ENCODE peak calls at places on chromosomes 2 and 18, in six cellular contexts. One of them, this sample, is unnamed.

GRCh38 chr2:212607080-212607479 is 68.5 kb upstream of the ERBB4 start:
- DNase-seq in midbrain: no peak
- DNase-seq in OCI-LY7: no peak
- DNase-seq in stimulated activated naive CD8-positive, alpha-beta T cell treated with anti-CD3 and anti-CD28 coated beads, Interleukin-15, Interleukin-2, amounts not matched to agents 100 U/mL and 50 U/mL, for 24 hours: no peak
- DNase-seq in globus pallidus: no peak
- DNase-seq in foreskin fibroblast: no peak
- DNase-seq in this sample: no peak

GRCh38 chr18:475202-475624 is 25.3 kb downstream of the COLEC12 start:
- DNase-seq in midbrain: no peak
- DNase-seq in OCI-LY7: no peak
- DNase-seq in stimulated activated naive CD8-positive, alpha-beta T cell treated with anti-CD3 and anti-CD28 coated beads, Interleukin-15, Interleukin-2, amounts not matched to agents 100 U/mL and 50 U/mL, for 24 hours: no peak
- DNase-seq in globus pallidus: no peak
- DNase-seq in foreskin fibroblast: peak
- DNase-seq in this sample: no peak

GRCh38 chr2:147511491-147511948 is 333.3 kb upstream of the ACVR2A start:
- DNase-seq in midbrain: no peak
- DNase-seq in OCI-LY7: no peak
- DNase-seq in stimulated activated naive CD8-positive, alpha-beta T cell treated with anti-CD3 and anti-CD28 coated beads, Interleukin-15, Interleukin-2, amounts not matched to agents 100 U/mL and 50 U/mL, for 24 hours: no peak
- DNase-seq in globus pallidus: peak
- DNase-seq in foreskin fibroblast: no peak
- DNase-seq in this sample: peak

GRCh38 chr2:126761981-126762878 is 106.3 kb downstream of the GYPC start:
- DNase-seq in midbrain: no peak
- DNase-seq in OCI-LY7: no peak
- DNase-seq in stimulated activated naive CD8-positive, alpha-beta T cell treated with anti-CD3 and anti-CD28 coated beads, Interleukin-15, Interleukin-2, amounts not matched to agents 100 U/mL and 50 U/mL, for 24 hours: peak
- DNase-seq in globus pallidus: no peak
- DNase-seq in foreskin fibroblast: no peak
- DNase-seq in this sample: no peak

GRCh38 chr18:28045880-28046279 is 131.1 kb downstream of the CDH2 start:
- DNase-seq in midbrain: no peak
- DNase-seq in OCI-LY7: no peak
- DNase-seq in stimulated activated naive CD8-positive, alpha-beta T cell treated with anti-CD3 and anti-CD28 coated beads, Interleukin-15, Interleukin-2, amounts not matched to agents 100 U/mL and 50 U/mL, for 24 hours: no peak
- DNase-seq in globus pallidus: no peak
- DNase-seq in foreskin fibroblast: no peak
- DNase-seq in this sample: no peak

GRCh38 chr2:102141011-102141914 is 1.3 kb upstream of the IL1R1 start:
- DNase-seq in midbrain: no peak
- DNase-seq in OCI-LY7: no peak
- DNase-seq in stimulated activated naive CD8-positive, alpha-beta T cell treated with anti-CD3 and anti-CD28 coated beads, Interleukin-15, Interleukin-2, amounts not matched to agents 100 U/mL and 50 U/mL, for 24 hours: no peak
- DNase-seq in globus pallidus: no peak
- DNase-seq in foreskin fibroblast: peak
- DNase-seq in this sample: peak

GRCh38 chr2:8002765-8003393 is 679.0 kb upstream of the ID2 start:
- DNase-seq in midbrain: no peak
- DNase-seq in OCI-LY7: no peak
- DNase-seq in stimulated activated naive CD8-positive, alpha-beta T cell treated with anti-CD3 and anti-CD28 coated beads, Interleukin-15, Interleukin-2, amounts not matched to agents 100 U/mL and 50 U/mL, for 24 hours: no peak
- DNase-seq in globus pallidus: no peak
- DNase-seq in foreskin fibroblast: no peak
- DNase-seq in this sample: no peak

GRCh38 chr18:49563130-49563540 is 1.3 kb downstream of the LIPG start:
- DNase-seq in midbrain: no peak
- DNase-seq in OCI-LY7: no peak
- DNase-seq in stimulated activated naive CD8-positive, alpha-beta T cell treated with anti-CD3 and anti-CD28 coated beads, Interleukin-15, Interleukin-2, amounts not matched to agents 100 U/mL and 50 U/mL, for 24 hours: no peak
- DNase-seq in globus pallidus: no peak
- DNase-seq in foreskin fibroblast: no peak
- DNase-seq in this sample: no peak

GRCh38 chr2:46032996-46033395 is 264.2 kb upstream of the EPAS1 start:
- DNase-seq in midbrain: no peak
- DNase-seq in OCI-LY7: no peak
- DNase-seq in stimulated activated naive CD8-positive, alpha-beta T cell treated with anti-CD3 and anti-CD28 coated beads, Interleukin-15, Interleukin-2, amounts not matched to agents 100 U/mL and 50 U/mL, for 24 hours: peak
- DNase-seq in globus pallidus: no peak
- DNase-seq in foreskin fibroblast: no peak
- DNase-seq in this sample: no peak

GRCh38 chr18:11834772-11835171 is 16.4 kb upstream of the CHMP1B start:
- DNase-seq in midbrain: no peak
- DNase-seq in OCI-LY7: no peak
- DNase-seq in stimulated activated naive CD8-positive, alpha-beta T cell treated with anti-CD3 and anti-CD28 coated beads, Interleukin-15, Interleukin-2, amounts not matched to agents 100 U/mL and 50 U/mL, for 24 hours: no peak
- DNase-seq in globus pallidus: no peak
- DNase-seq in foreskin fibroblast: no peak
- DNase-seq in this sample: no peak

GRCh38 chr18:34431012-34431411 is 206.3 kb upstream of the NOL4 start:
- DNase-seq in midbrain: no peak
- DNase-seq in OCI-LY7: no peak
- DNase-seq in stimulated activated naive CD8-positive, alpha-beta T cell treated with anti-CD3 and anti-CD28 coated beads, Interleukin-15, Interleukin-2, amounts not matched to agents 100 U/mL and 50 U/mL, for 24 hours: no peak
- DNase-seq in globus pallidus: no peak
- DNase-seq in foreskin fibroblast: no peak
- DNase-seq in this sample: no peak

This sample was measured in AG09309.